ENCODE peak calls at places on chromosomes 11 and 22, in five cellular contexts. U, O, S, Q and N are unnamed samples.

GRCh38 chr11:47325271-47326041 is 27.0 kb downstream of the MYBPC3 start:
- DNase-seq in S (no peak), Q (no peak), O (no peak), U (no peak), N (no peak)

GRCh38 chr11:130478204-130478701 is 29.8 kb downstream of the ADAMTS15 start:
- DNase-seq in O (peak), Q (peak), U (peak), S (no peak), N (peak)

GRCh38 chr11:83629775-83630174 is 343.6 kb upstream of the CCDC90B start:
- DNase-seq in Q (no peak), S (no peak), U (no peak), O (no peak), N (no peak)

GRCh38 chr11:78338138-78338537 is 79.5 kb downstream of the GAB2 start:
- DNase-seq in U (no peak), S (no peak), O (no peak), Q (no peak), N (no peak)

GRCh38 chr11:76918941-76919386 is 58.2 kb downstream of the ACER3 start:
- DNase-seq in U (peak), Q (peak), S (peak), O (peak), N (no peak)

GRCh38 chr11:76604081-76604601 is 66.4 kb downstream of the LRRC32 start:
- DNase-seq in S (no peak), U (no peak), O (no peak), Q (no peak), N (no peak)

GRCh38 chr11:83819936-83820549 is 533.9 kb upstream of the CCDC90B start:
- DNase-seq in S (peak), Q (peak), O (peak), U (peak), N (peak)

GRCh38 chr11:3803726-3804510 is 4.4 kb upstream of the PGAP2 start:
- DNase-seq in U (no peak), Q (peak), S (no peak), O (peak), N (no peak)

GRCh38 chr11:63165710-63166310 is 21.8 kb upstream of the SLC22A24 start:
- DNase-seq in O (no peak), S (no peak), Q (peak), U (no peak), N (no peak)

GRCh38 chr11:46039990-46040389 is 81.3 kb downstream of the PHF21A start:
- DNase-seq in S (no peak), Q (no peak), O (peak), U (no peak), N (no peak)

GRCh38 chr11:68880851-68881250 is 22.8 kb downstream of the MRPL21 start:
- DNase-seq in O (no peak), Q (no peak), U (no peak), S (no peak), N (no peak)

GRCh38 chr11:10310301-10310841 is 5.5 kb downstream of the ADM start:
- DNase-seq in U (peak), O (no peak), Q (peak), S (peak), N (no peak)

GRCh38 chr22:49569286-49570031 is 258.2 kb downstream of the BRD1 start:
- DNase-seq in Q (no peak), S (no peak), U (no peak), O (no peak), N (no peak)

GRCh38 chr22:47586038-47586437 is 823.6 kb downstream of the TBC1D22A start:
- DNase-seq in Q (no peak), S (no peak), O (no peak), U (no peak), N (no peak)

GRCh38 chr11:7514099-7514725 is 413 bp downstream of the PPFIBP2 start:
- DNase-seq in S (peak), O (no peak), U (peak), Q (no peak), N (peak)

GRCh38 chr11:46686886-46687810 is 13.3 kb downstream of the ARHGAP1 start:
- DNase-seq in S (no peak), O (peak), Q (peak), U (no peak), N (no peak)

GRCh38 chr11:120972621-120973020 is 51.3 kb upstream of the TBCEL start:
- DNase-seq in S (no peak), U (no peak), O (no peak), Q (no peak), N (no peak)

GRCh38 chr11:69657456-69657910 is 16.5 kb downstream of the CCND1 start:
- DNase-seq in O (no peak), S (no peak), U (no peak), Q (no peak), N (no peak)

GRCh38 chr22:49649166-49649565 is 178.5 kb downstream of the BRD1 start:
- DNase-seq in U (no peak), O (no peak), S (no peak), Q (no peak), N (no peak)

GRCh38 chr11:70233511-70233919 is 30.4 kb downstream of the FADD start:
- DNase-seq in O (peak), Q (peak), U (no peak), S (peak), N (peak)

GRCh38 chr11:11056749-11057471 is 199.1 kb upstream of the ZBED5 start:
- DNase-seq in O (no peak), Q (no peak), U (no peak), S (no peak), N (no peak)

GRCh38 chr22:42933783-42934144 is 76.7 kb upstream of the ARFGAP3 start:
- DNase-seq in O (peak), U (no peak), S (peak), Q (peak), N (no peak)

GRCh38 chr11:73475549-73475948 is 99.3 kb downstream of the RELT start:
- DNase-seq in S (no peak), U (no peak), O (no peak), Q (no peak), N (no peak)

GRCh38 chr22:35409783-35410662 is 10.1 kb downstream of the MCM5 start:
- DNase-seq in U (peak), S (peak), O (no peak), Q (no peak), N (peak)

GRCh38 chr11:66266378-66267038 is 1.9 kb upstream of the RAB1B start:
- DNase-seq in U (no peak), O (no peak), S (no peak), Q (no peak), N (no peak)

GRCh38 chr22:27836181-27836580 is 34.6 kb upstream of the MN1 start:
- DNase-seq in Q (peak), U (no peak), S (no peak), O (no peak), N (no peak)

GRCh38 chr11:116733386-116733755 is 39.4 kb downstream of the BUD13 start:
- DNase-seq in O (no peak), S (no peak), U (no peak), Q (no peak), N (no peak)

GRCh38 chr11:29211205-29211604 is 805.6 kb downstream of the KCNA4 start:
- DNase-seq in Q (no peak), S (no peak), U (no peak), O (no peak), N (no peak)

GRCh38 chr11:45933131-45933821 is 10.8 kb downstream of the LARGE2 start:
- DNase-seq in U (peak), Q (no peak), O (peak), S (peak), N (peak)

GRCh38 chr11:131999084-131999483 is 628.7 kb downstream of the NTM start:
- DNase-seq in O (peak), Q (no peak), U (no peak), S (no peak), N (no peak)

GRCh38 chr11:126137146-126137545 is 74.3 kb downstream of the RPUSD4 start:
- DNase-seq in S (no peak), O (no peak), U (no peak), Q (no peak), N (no peak)

GRCh38 chr11:73401924-73402833 is 26.0 kb downstream of the RELT start:
- DNase-seq in Q (no peak), S (no peak), O (no peak), U (no peak), N (no peak)

GRCh38 chr11:47185305-47186075 is 744 bp downstream of the PACSIN3 start:
- DNase-seq in Q (peak), S (no peak), O (peak), U (no peak), N (no peak)

GRCh38 chr11:12164061-12165014 is 53.9 kb downstream of the MICAL2 start:
- DNase-seq in U (no peak), Q (peak), O (peak), S (no peak), N (no peak)

GRCh38 chr22:50473088-50473487 is 1.7 kb downstream of the SBF1 start:
- DNase-seq in Q (no peak), S (peak), O (no peak), U (no peak), N (no peak)

GRCh38 chr11:118045191-118045590 is 31.7 kb upstream of the TMPRSS4 start:
- DNase-seq in S (no peak), Q (peak), U (no peak), O (no peak), N (no peak)

GRCh38 chr11:10405858-10406592 is 49.0 kb upstream of the AMPD3 start:
- DNase-seq in S (peak), U (peak), O (peak), Q (peak), N (peak)

GRCh38 chr11:67585911-67586310 is 2.3 kb downstream of the GSTP1 start:
- DNase-seq in O (no peak), U (no peak), S (no peak), Q (no peak), N (no peak)

GRCh38 chr11:67584205-67584880 is 731 bp downstream of the GSTP1 start:
- DNase-seq in S (peak), U (peak), Q (peak), O (peak), N (peak)

GRCh38 chr11:67586568-67587250 is 3.1 kb downstream of the GSTP1 start:
- DNase-seq in O (no peak), U (no peak), S (no peak), Q (no peak), N (no peak)

GRCh38 chr11:67583319-67584204 is at the start of gene GSTP1:
- DNase-seq in S (peak), Q (peak), O (peak), U (peak), N (peak)

GRCh38 chr11:67584881-67585873 is 1.6 kb downstream of the GSTP1 start:
- DNase-seq in Q (no peak), O (no peak), S (no peak), U (no peak), N (no peak)
- TF ChIP-seq CTCF in Q (no peak), O (no peak), S (no peak), U (no peak), N (no peak)

GRCh38 chr22:30821863-30822215 is 127.2 kb downstream of the OSBP2 start:
- DNase-seq in Q (no peak), O (no peak), S (no peak), U (no peak), N (no peak)

GRCh38 chr22:30813936-30814335 is 119.3 kb downstream of the OSBP2 start:
- DNase-seq in S (no peak), Q (no peak), O (no peak), U (no peak), N (no peak)

GRCh38 chr22:30821381-30821780 is 126.7 kb downstream of the OSBP2 start:
- DNase-seq in U (no peak), S (no peak), O (no peak), Q (no peak), N (no peak)

GRCh38 chr22:30816413-30816812 is 121.7 kb downstream of the OSBP2 start:
- DNase-seq in O (no peak), S (no peak), U (no peak), Q (no peak), N (no peak)
- TF ChIP-seq CTCF in O (peak), S (peak), U (no peak), Q (peak), N (no peak)

DNA sequence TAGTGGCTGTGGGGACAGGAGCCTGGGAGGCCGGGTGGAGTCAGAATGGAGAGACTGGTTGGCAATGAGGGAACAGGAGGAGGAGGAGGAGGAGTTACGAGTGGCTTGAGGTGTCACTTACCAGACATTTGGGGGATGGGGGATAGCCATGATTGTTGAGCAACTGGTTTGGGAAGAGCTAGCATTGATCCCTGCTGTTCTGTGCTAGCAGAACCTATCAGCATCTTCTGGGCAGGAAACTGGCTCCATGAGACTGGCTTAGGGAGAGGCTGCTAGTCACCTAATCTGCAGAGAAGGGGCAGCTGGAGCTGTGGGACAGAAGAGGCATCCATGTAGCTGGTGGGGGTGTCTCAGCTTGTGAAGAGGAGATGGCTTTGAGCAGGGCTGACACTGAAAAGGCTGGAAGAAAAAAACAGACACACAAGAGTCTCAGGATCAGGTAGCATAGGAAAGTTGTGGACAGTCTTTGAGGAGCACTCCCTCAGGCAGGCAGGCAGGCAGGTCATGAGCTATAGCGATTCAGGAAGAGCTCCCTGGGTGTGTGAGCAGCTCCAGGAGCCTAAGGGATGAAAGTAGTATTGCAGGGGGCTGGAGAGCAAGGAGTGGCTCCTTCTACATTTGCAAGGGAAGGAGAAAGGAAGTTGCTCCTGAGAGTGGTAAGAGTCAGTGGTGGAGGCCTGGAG is 22.3 kb downstream of the PIK3IP1 start:
- DNase-seq in Q (no peak), U (no peak), S (no peak), O (no peak), N (no peak)
- TF ChIP-seq CTCF in Q (no peak), U (no peak), S (no peak), O (no peak), N (no peak)

GRCh38 chr11:103279821-103280220 is 170.6 kb downstream of the DYNC2H1 start:
- DNase-seq in U (no peak), Q (peak), S (no peak), O (no peak), N (no peak)

GRCh38 chr11:103281301-103281700 is 172.1 kb downstream of the DYNC2H1 start:
- DNase-seq in Q (peak), U (no peak), S (no peak), O (peak), N (no peak)

GRCh38 chr11:103284260-103284659 is 175.0 kb downstream of the DYNC2H1 start:
- DNase-seq in S (no peak), Q (no peak), O (no peak), U (no peak), N (no peak)
- TF ChIP-seq CTCF in S (no peak), Q (no peak), O (no peak), U (no peak), N (no peak)

GRCh38 chr11:1226981-1227550 is 4.2 kb downstream of the MUC5B start:
- DNase-seq in S (no peak), U (peak), O (no peak), Q (no peak), N (no peak)
- TF ChIP-seq CTCF in S (no peak), U (no peak), O (peak), Q (no peak), N (no peak)

DNA sequence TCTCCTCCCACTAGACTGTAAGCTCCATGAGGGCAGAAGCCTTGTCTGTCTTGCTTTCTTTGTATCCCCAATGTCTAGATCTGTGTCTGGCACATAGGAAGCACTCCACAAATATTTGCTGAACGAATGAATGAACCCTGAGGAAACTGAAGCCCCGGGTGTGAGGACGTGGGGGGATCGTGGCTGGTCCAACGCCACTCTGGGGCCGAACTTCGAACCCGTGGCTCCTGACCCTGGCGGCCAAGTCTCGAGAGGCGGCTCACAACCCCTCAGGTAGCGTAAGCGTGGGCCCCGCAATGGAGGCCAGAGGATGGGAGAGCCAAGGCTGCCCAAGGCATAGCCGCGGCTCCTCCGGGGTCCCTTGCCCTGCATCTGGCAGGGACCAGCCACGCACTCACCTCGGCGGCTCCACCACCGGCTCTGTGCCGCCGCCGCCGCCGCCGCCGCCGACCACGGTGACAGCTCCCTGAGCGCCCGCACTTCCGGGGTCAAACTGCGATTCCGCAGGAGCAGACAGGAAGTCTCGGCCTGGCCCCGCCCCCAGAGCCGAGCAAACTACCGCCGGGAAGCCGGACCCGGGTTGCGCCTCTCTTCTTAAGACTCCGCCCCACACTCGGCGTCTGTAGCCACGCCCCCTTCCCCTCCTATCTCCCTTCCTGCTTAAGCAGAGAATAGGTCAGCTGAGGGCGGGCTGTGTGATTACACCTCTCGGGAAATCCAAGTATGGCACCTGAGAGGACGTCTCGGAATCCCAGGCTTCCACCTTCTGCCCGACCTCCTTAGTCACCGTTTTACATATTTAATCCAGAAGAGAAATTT is at the start of gene ASCC2:
- DNase-seq in S (peak), U (peak), Q (peak), O (peak), N (peak)
- TF ChIP-seq CTCF in S (no peak), U (no peak), Q (no peak), O (no peak), N (no peak)

DNA sequence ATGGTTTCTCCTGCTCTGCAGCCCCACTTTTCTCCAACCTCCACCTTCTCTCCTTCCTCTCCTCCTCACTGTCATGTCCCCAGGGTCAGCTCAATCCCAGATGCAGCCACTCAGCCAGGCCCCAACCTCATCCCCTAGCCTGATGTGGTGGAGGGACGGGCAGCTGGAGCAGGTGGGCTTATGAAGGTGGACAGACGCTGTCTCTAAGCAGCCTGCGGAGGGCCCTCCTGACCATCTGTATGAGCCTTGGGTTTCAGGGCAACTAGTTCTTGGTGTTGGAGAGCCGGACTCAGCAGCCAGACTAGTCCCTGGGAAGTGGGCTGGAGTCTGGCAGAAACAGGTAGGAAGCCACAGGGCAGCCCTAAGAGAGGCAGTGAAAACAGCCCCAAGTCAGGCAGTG is 18.1 kb downstream of the CRYBB2 start:
- DNase-seq in U (no peak), S (no peak), O (no peak), Q (no peak), N (no peak)
- TF ChIP-seq CTCF in U (no peak), S (no peak), O (no peak), Q (no peak), N (no peak)

GRCh38 chr11:100676901-100677300 is 10.2 kb upstream of the ARHGAP42 start:
- DNase-seq in O (no peak), S (no peak), Q (peak), U (no peak), N (no peak)

GRCh38 chr11:100681064-100681502 is 6.0 kb upstream of the ARHGAP42 start:
- DNase-seq in S (peak), O (no peak), U (peak), Q (peak), N (peak)

GRCh38 chr11:100680070-100680469 is 7.0 kb upstream of the ARHGAP42 start:
- DNase-seq in U (no peak), S (no peak), O (no peak), Q (no peak), N (no peak)

GRCh38 chr11:100675115-100675650 is 11.9 kb upstream of the ARHGAP42 start:
- DNase-seq in U (no peak), O (no peak), Q (no peak), S (no peak), N (no peak)

GRCh38 chr11:100677796-100678195 is 9.3 kb upstream of the ARHGAP42 start:
- DNase-seq in Q (no peak), S (peak), O (no peak), U (no peak), N (no peak)
- TF ChIP-seq CTCF in Q (no peak), S (no peak), O (peak), U (no peak), N (no peak)